ENCODE peak calls at places on chromosomes 6 and 20, in eight cellular contexts. M, A, H, V, E, U, C and S are unnamed samples.
A peak's percentile ranks its signal among the peaks of the same experiment; 100 is the strongest.

GRCh38 chr20:46118481-46119020 is 437 bp downstream of the CD40 start:
- DNase-seq in H (peak; percentile 25), V (peak; percentile 28), M (peak; percentile 62), E (peak; percentile 55), A (peak; percentile 26), C (no peak), U (no peak), S (peak; percentile 17)

GRCh38 chr6:28648035-28648877 is 122.6 kb downstream of the GPX5 start:
- DNase-seq in C (peak; percentile 92), M (no peak), H (peak; percentile 17), A (peak; percentile 87), U (peak; percentile 80), V (no peak), E (peak; percentile 93), S (peak; percentile 80)

GRCh38 chr6:111080713-111081112 is 6.6 kb upstream of the SLC16A10 start:
- DNase-seq in U (no peak), H (no peak), V (peak; percentile 29), A (no peak), M (peak; percentile 73), E (no peak), C (no peak), S (no peak)

GRCh38 chr6:18263561-18264337 is 581 bp downstream of the DEK start:
- DNase-seq in V (peak; percentile 74), A (peak; percentile 48), H (peak; percentile 68), M (peak; percentile 84), U (peak; percentile 76), C (peak; percentile 61), E (no peak), S (peak; percentile 30)

GRCh38 chr6:111874030-111874425 is 776 bp upstream of the FYN start:
- DNase-seq in V (no peak), C (peak; percentile 43), H (peak; percentile 34), U (no peak), E (peak; percentile 14), M (no peak), A (peak; percentile 15), S (peak; percentile 90)

GRCh38 chr6:81491486-81492101 is 260.9 kb downstream of the TENT5A start:
- DNase-seq in H (no peak), M (no peak), E (no peak), U (no peak), A (no peak), V (no peak), C (no peak), S (no peak)

GRCh38 chr20:58693226-58694006 is 816 bp downstream of the NPEPL1 start:
- DNase-seq in U (peak; percentile 7), H (peak; percentile 35), C (no peak), E (peak; percentile 23), V (peak; percentile 26), M (peak; percentile 76), A (peak; percentile 41), S (no peak)

GRCh38 chr20:38855356-38855755 is 49.9 kb downstream of the PPP1R16B start:
- DNase-seq in V (no peak), H (no peak), C (peak; percentile 31), M (no peak), E (no peak), U (no peak), A (no peak), S (no peak)

GRCh38 chr6:98825602-98826230 is 8.7 kb upstream of the POU3F2 start:
- DNase-seq in E (no peak), U (no peak), H (no peak), C (no peak), M (no peak), A (no peak), V (no peak), S (no peak)

GRCh38 chr6:18214003-18214402 is 50.3 kb downstream of the DEK start:
- DNase-seq in A (no peak), U (peak; percentile 34), M (no peak), E (no peak), H (no peak), V (no peak), C (no peak), S (peak; percentile 16)

GRCh38 chr20:36548704-36549627 is 7.6 kb downstream of the MYL9 start:
- DNase-seq in U (no peak), C (no peak), E (no peak), A (no peak), M (no peak), V (no peak), H (no peak), S (no peak)

GRCh38 chr6:154247119-154247814 is 109.3 kb downstream of the IPCEF1 start:
- DNase-seq in V (no peak), C (no peak), H (no peak), A (no peak), E (peak; percentile 71), U (peak; percentile 4), M (no peak), S (peak; percentile 78)

DNA sequence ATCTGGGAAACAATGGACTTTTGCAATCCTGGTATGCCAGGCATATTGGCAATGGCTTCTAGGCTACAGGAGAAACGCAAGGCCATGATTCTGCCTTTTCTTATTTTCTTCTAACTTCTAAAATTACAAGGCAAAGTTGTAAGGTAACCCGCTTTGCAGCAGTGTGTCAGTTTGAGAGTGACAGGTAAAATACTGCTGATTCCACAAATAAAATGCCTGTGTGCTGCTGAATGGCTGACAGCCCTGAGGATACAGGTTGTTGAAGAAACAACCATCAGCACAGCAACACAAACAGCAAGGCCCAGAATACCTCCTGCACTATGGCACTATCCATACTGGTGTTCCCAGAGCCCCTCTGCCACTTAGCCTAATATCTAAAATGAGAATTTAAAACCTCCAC is 37.1 kb downstream of the SLC17A1 start:
- DNase-seq in E (no peak), C (no peak), V (no peak), H (no peak), A (no peak), M (no peak), U (no peak), S (no peak)
- TF ChIP-seq CTCF in E (no peak), C (no peak), V (no peak), H (no peak), A (no peak), M (no peak), U (no peak), S (no peak)

GRCh38 chr6:125791151-125791819 is 525 bp downstream of the NCOA7 start:
- DNase-seq in E (peak; percentile 66), V (peak; percentile 48), U (peak; percentile 40), M (no peak), H (peak; percentile 55), A (peak; percentile 36), C (peak; percentile 68), S (peak; percentile 65)
- TF ChIP-seq CTCF in E (peak; percentile 62), V (peak; percentile 55), U (peak; percentile 69), M (no peak), H (no peak), A (no peak), C (peak; percentile 78), S (peak; percentile 62)

GRCh38 chr6:147282566-147282959 is 78.3 kb downstream of the STXBP5 start:
- DNase-seq in C (no peak), M (no peak), U (no peak), V (no peak), A (no peak), H (no peak), E (no peak), S (no peak)

GRCh38 chr6:147278891-147279290 is 74.7 kb downstream of the STXBP5 start:
- DNase-seq in U (no peak), C (no peak), A (no peak), V (no peak), M (no peak), E (no peak), H (no peak), S (no peak)

GRCh38 chr6:147281895-147282565 is 77.8 kb downstream of the STXBP5 start:
- DNase-seq in H (peak; percentile 24), A (no peak), M (no peak), U (no peak), C (no peak), E (no peak), V (no peak), S (no peak)

GRCh38 chr6:147283460-147283859 is 79.2 kb downstream of the STXBP5 start:
- DNase-seq in U (no peak), E (no peak), A (no peak), H (peak; percentile 9), C (peak; percentile 34), V (no peak), M (no peak), S (no peak)

GRCh38 chr6:147279423-147279822 is 75.2 kb downstream of the STXBP5 start:
- DNase-seq in E (no peak), U (no peak), M (no peak), H (no peak), A (no peak), V (no peak), C (peak; percentile 65), S (no peak)
- TF ChIP-seq CTCF in E (no peak), U (no peak), M (no peak), H (no peak), A (no peak), V (no peak), C (no peak), S (no peak)

GRCh38 chr20:52083627-52084232 is 107.8 kb downstream of the ZFP64 start:
- DNase-seq in V (peak; percentile 59), A (peak; percentile 80), U (peak; percentile 75), M (no peak), H (peak; percentile 77), C (peak; percentile 79), E (peak; percentile 86), S (peak; percentile 77)
- TF ChIP-seq CTCF in V (peak; percentile 26), A (peak; percentile 88), U (peak; percentile 71), M (no peak), H (no peak), C (peak; percentile 65), E (peak; percentile 85), S (peak; percentile 77)

GRCh38 chr20:25254986-25255680 is 7.2 kb downstream of the PYGB start:
- DNase-seq in A (peak; percentile 49), U (peak; percentile 16), E (no peak), C (no peak), H (peak; percentile 61), M (no peak), V (peak; percentile 86), S (no peak)
- TF ChIP-seq CTCF in A (no peak), U (no peak), E (no peak), C (no peak), H (no peak), M (no peak), V (peak; percentile 24), S (no peak)

GRCh38 chr20:37757550-37757949 is 63.7 kb downstream of the CTNNBL1 start:
- DNase-seq in E (no peak), A (no peak), H (no peak), C (no peak), V (no peak), M (no peak), U (peak; percentile 16), S (no peak)

GRCh38 chr20:37756234-37756633 is 62.4 kb downstream of the CTNNBL1 start:
- DNase-seq in A (no peak), M (no peak), C (no peak), U (no peak), V (no peak), H (no peak), E (no peak), S (no peak)

GRCh38 chr20:37759761-37760209 is 66.0 kb downstream of the CTNNBL1 start:
- DNase-seq in E (no peak), A (no peak), H (no peak), C (no peak), U (no peak), M (no peak), V (no peak), S (no peak)

GRCh38 chr20:37760322-37760721 is 66.5 kb downstream of the CTNNBL1 start:
- DNase-seq in V (no peak), E (no peak), C (no peak), H (no peak), U (no peak), A (no peak), M (no peak), S (no peak)

GRCh38 chr20:37758332-37758731 is 64.5 kb downstream of the CTNNBL1 start:
- DNase-seq in C (no peak), U (no peak), H (no peak), M (no peak), E (no peak), V (no peak), A (peak; percentile 35), S (no peak)
- TF ChIP-seq CTCF in C (no peak), U (peak; percentile 16), H (peak; percentile 8), M (no peak), E (peak; percentile 25), V (no peak), A (peak; percentile 48), S (no peak)